ENCODE peak calls at places on chromosomes 12 and 14, in nine cellular contexts. One of them, this sample, is unnamed.

GRCh38 chr12:85036241-85036707 is at the start of the genes LRRIQ1 and TSPAN19:
- DNase-seq in psoas muscle: peak; percentile 16
- DNase-seq in cardiac fibroblast: peak; percentile 90
- DNase-seq in Panc1: peak; percentile 39
- DNase-seq in transverse colon: peak; percentile 48
- DNase-seq in cardiac muscle cell: peak; percentile 90
- DNase-seq in fibroblast of the aortic adventitia: peak; percentile 89
- DNase-seq in HL-60: no peak
- DNase-seq in mammary epithelial cell: peak; percentile 88
- DNase-seq in this sample: peak; percentile 77

GRCh38 chr12:104132351-104132956 is 5.6 kb downstream of the NFYB start:
- DNase-seq in fibroblast of the aortic adventitia: no peak
- DNase-seq in cardiac muscle cell: no peak
- DNase-seq in cardiac fibroblast: no peak
- DNase-seq in Panc1: no peak
- DNase-seq in mammary epithelial cell: no peak
- DNase-seq in psoas muscle: no peak
- DNase-seq in transverse colon: no peak
- DNase-seq in HL-60: no peak
- DNase-seq in this sample: no peak

GRCh38 chr14:45743884-45744283 is 490.9 kb upstream of the MIS18BP1 start:
- DNase-seq in HL-60: no peak
- DNase-seq in mammary epithelial cell: no peak
- DNase-seq in cardiac muscle cell: no peak
- DNase-seq in fibroblast of the aortic adventitia: no peak
- DNase-seq in cardiac fibroblast: no peak
- DNase-seq in transverse colon: no peak
- DNase-seq in Panc1: no peak
- DNase-seq in psoas muscle: no peak
- DNase-seq in this sample: no peak

GRCh38 chr14:101716077-101716950 is 45.2 kb upstream of the PPP2R5C start:
- DNase-seq in fibroblast of the aortic adventitia: no peak
- DNase-seq in transverse colon: no peak
- DNase-seq in mammary epithelial cell: no peak
- DNase-seq in Panc1: no peak
- DNase-seq in HL-60: no peak
- DNase-seq in psoas muscle: no peak
- DNase-seq in cardiac muscle cell: no peak
- DNase-seq in cardiac fibroblast: no peak
- DNase-seq in this sample: no peak

GRCh38 chr12:28899951-28900350 is 249.1 kb upstream of the FAR2 start:
- DNase-seq in psoas muscle: no peak
- DNase-seq in mammary epithelial cell: peak; percentile 95
- DNase-seq in Panc1: no peak
- DNase-seq in HL-60: no peak
- DNase-seq in cardiac muscle cell: no peak
- DNase-seq in transverse colon: no peak
- DNase-seq in fibroblast of the aortic adventitia: peak; percentile 84
- DNase-seq in cardiac fibroblast: peak; percentile 35
- DNase-seq in this sample: no peak

GRCh38 chr14:69582207-69582606 is 7.5 kb upstream of the CCDC177 start:
- DNase-seq in mammary epithelial cell: no peak
- DNase-seq in HL-60: no peak
- DNase-seq in cardiac fibroblast: no peak
- DNase-seq in Panc1: no peak
- DNase-seq in fibroblast of the aortic adventitia: peak; percentile 56
- DNase-seq in transverse colon: no peak
- DNase-seq in cardiac muscle cell: peak; percentile 29
- DNase-seq in psoas muscle: no peak
- DNase-seq in this sample: no peak

GRCh38 chr12:81598205-81598604 is 160.9 kb downstream of the PPFIA2 start:
- DNase-seq in Panc1: no peak
- DNase-seq in psoas muscle: no peak
- DNase-seq in fibroblast of the aortic adventitia: no peak
- DNase-seq in mammary epithelial cell: no peak
- DNase-seq in HL-60: no peak
- DNase-seq in cardiac fibroblast: no peak
- DNase-seq in transverse colon: no peak
- DNase-seq in cardiac muscle cell: no peak
- DNase-seq in this sample: no peak

GRCh38 chr14:73238262-73238852 is 1.1 kb downstream of the PAPLN start:
- DNase-seq in mammary epithelial cell: peak; percentile 76
- DNase-seq in fibroblast of the aortic adventitia: peak; percentile 68
- DNase-seq in psoas muscle: no peak
- DNase-seq in cardiac muscle cell: peak; percentile 89
- DNase-seq in Panc1: no peak
- DNase-seq in transverse colon: no peak
- DNase-seq in cardiac fibroblast: peak; percentile 85
- DNase-seq in HL-60: no peak
- DNase-seq in this sample: no peak

GRCh38 chr14:63654346-63654745 is 12.7 kb upstream of the WDR89 start:
- DNase-seq in cardiac muscle cell: no peak
- DNase-seq in psoas muscle: no peak
- DNase-seq in cardiac fibroblast: no peak
- DNase-seq in HL-60: no peak
- DNase-seq in fibroblast of the aortic adventitia: no peak
- DNase-seq in mammary epithelial cell: no peak
- DNase-seq in transverse colon: no peak
- DNase-seq in Panc1: no peak
- DNase-seq in this sample: no peak

GRCh38 chr12:26226629-26227375 is 31.4 kb downstream of the SSPN start:
- DNase-seq in cardiac muscle cell: peak; percentile 33
- DNase-seq in HL-60: peak; percentile 3
- DNase-seq in transverse colon: peak; percentile 40
- DNase-seq in Panc1: no peak
- DNase-seq in fibroblast of the aortic adventitia: no peak
- DNase-seq in mammary epithelial cell: peak; percentile 75
- DNase-seq in cardiac fibroblast: no peak
- DNase-seq in psoas muscle: peak; percentile 27
- DNase-seq in this sample: peak; percentile 60

DNA sequence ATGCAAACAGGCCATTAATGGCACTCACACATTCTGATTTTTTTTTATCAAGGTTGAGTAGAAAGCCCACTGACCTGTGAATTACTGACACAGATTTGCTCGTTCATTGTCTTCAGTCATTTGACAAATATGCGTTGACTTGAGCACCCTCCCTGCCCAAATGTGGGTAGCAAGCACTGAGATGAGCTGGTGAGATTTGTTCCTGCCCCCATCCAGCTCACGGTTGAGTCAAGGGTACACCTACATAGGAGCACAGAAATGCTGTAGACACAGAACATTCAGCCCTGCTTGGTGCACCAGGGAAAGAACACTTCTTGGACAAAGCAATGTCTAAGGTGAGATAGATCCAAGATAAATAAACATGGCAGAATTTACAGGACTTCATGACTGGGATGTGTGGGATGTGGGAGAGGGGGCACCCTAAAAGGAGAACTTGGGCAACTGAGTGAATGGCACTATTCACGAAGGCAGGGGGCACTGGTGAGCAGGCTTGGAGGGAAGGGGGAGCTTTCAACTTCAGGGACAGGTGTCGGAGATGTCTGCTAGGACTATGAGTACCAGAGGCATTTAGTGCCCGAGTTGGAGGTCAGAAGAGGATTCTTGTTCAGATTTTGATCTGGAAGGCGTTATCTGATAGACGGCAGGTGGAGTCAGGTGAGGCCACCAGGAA is 213.4 kb downstream of the VRK1 start:
- DNase-seq in cardiac muscle cell: no peak
- DNase-seq in psoas muscle: no peak
- DNase-seq in HL-60: no peak
- DNase-seq in cardiac fibroblast: no peak
- DNase-seq in transverse colon: no peak
- DNase-seq in fibroblast of the aortic adventitia: no peak
- DNase-seq in Panc1: no peak
- DNase-seq in mammary epithelial cell: no peak
- DNase-seq in this sample: no peak
- TF ChIP-seq CTCF in cardiac muscle cell: no peak
- TF ChIP-seq CTCF in psoas muscle: no peak
- TF ChIP-seq CTCF in HL-60: no peak
- TF ChIP-seq CTCF in cardiac fibroblast: no peak
- TF ChIP-seq CTCF in transverse colon: no peak
- TF ChIP-seq CTCF in fibroblast of the aortic adventitia: no peak
- TF ChIP-seq CTCF in Panc1: no peak
- TF ChIP-seq CTCF in mammary epithelial cell: no peak
- TF ChIP-seq CTCF in this sample: peak; percentile 8

GRCh38 chr14:21933681-21934080 is 260.1 kb upstream of the OR4E1 start:
- DNase-seq in mammary epithelial cell: no peak
- DNase-seq in cardiac muscle cell: no peak
- DNase-seq in psoas muscle: no peak
- DNase-seq in fibroblast of the aortic adventitia: no peak
- DNase-seq in Panc1: no peak
- DNase-seq in cardiac fibroblast: no peak
- DNase-seq in HL-60: no peak
- DNase-seq in transverse colon: no peak
- DNase-seq in this sample: no peak
- TF ChIP-seq CTCF in mammary epithelial cell: peak; percentile 45
- TF ChIP-seq CTCF in cardiac muscle cell: peak; percentile 6
- TF ChIP-seq CTCF in psoas muscle: no peak
- TF ChIP-seq CTCF in fibroblast of the aortic adventitia: no peak
- TF ChIP-seq CTCF in Panc1: no peak
- TF ChIP-seq CTCF in cardiac fibroblast: no peak
- TF ChIP-seq CTCF in HL-60: no peak
- TF ChIP-seq CTCF in transverse colon: no peak
- TF ChIP-seq CTCF in this sample: peak; percentile 21

GRCh38 chr12:120774169-120774916 is 48.7 kb downstream of the ACADS start:
- DNase-seq in psoas muscle: no peak
- DNase-seq in cardiac fibroblast: no peak
- DNase-seq in HL-60: no peak
- DNase-seq in mammary epithelial cell: no peak
- DNase-seq in fibroblast of the aortic adventitia: no peak
- DNase-seq in transverse colon: no peak
- DNase-seq in cardiac muscle cell: no peak
- DNase-seq in Panc1: no peak
- DNase-seq in this sample: no peak

GRCh38 chr12:120771097-120771496 is 45.5 kb downstream of the ACADS start:
- DNase-seq in mammary epithelial cell: no peak
- DNase-seq in cardiac muscle cell: no peak
- DNase-seq in cardiac fibroblast: no peak
- DNase-seq in fibroblast of the aortic adventitia: no peak
- DNase-seq in psoas muscle: no peak
- DNase-seq in transverse colon: no peak
- DNase-seq in Panc1: no peak
- DNase-seq in HL-60: no peak
- DNase-seq in this sample: peak; percentile 28

GRCh38 chr12:120775862-120776552 is 50.4 kb downstream of the ACADS start:
- DNase-seq in transverse colon: no peak
- DNase-seq in fibroblast of the aortic adventitia: peak; percentile 16
- DNase-seq in psoas muscle: no peak
- DNase-seq in Panc1: no peak
- DNase-seq in cardiac fibroblast: peak; percentile 48
- DNase-seq in HL-60: no peak
- DNase-seq in mammary epithelial cell: no peak
- DNase-seq in cardiac muscle cell: peak; percentile 57
- DNase-seq in this sample: no peak
- TF ChIP-seq CTCF in transverse colon: no peak
- TF ChIP-seq CTCF in fibroblast of the aortic adventitia: peak; percentile 26
- TF ChIP-seq CTCF in psoas muscle: peak; percentile 10
- TF ChIP-seq CTCF in Panc1: no peak
- TF ChIP-seq CTCF in cardiac fibroblast: no peak
- TF ChIP-seq CTCF in HL-60: no peak
- TF ChIP-seq CTCF in mammary epithelial cell: peak; percentile 11
- TF ChIP-seq CTCF in cardiac muscle cell: peak; percentile 17
- TF ChIP-seq CTCF in this sample: peak; percentile 28

DNA sequence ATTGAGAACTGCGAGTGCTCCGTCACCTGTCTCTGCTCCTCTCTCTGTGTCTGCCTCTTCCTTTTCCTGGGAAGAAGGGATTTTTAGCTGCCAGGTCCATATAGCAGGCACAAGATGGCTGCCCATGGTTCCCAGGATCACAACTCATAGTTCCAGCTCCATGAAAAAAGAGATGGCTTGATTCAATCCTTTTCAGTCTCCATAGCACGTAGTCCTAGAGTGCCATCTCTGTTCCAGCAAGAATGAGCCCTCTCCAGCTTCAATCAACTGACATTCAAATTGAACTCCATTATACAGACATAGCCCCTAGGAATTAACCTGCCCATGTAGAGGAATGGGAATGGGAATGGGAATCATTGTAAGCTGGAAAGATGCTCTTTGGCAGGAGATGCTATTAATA is 34.7 kb upstream of the RTRAF start:
- DNase-seq in psoas muscle: no peak
- DNase-seq in cardiac muscle cell: no peak
- DNase-seq in HL-60: no peak
- DNase-seq in Panc1: no peak
- DNase-seq in transverse colon: no peak
- DNase-seq in fibroblast of the aortic adventitia: no peak
- DNase-seq in cardiac fibroblast: no peak
- DNase-seq in mammary epithelial cell: no peak
- DNase-seq in this sample: no peak
- TF ChIP-seq CTCF in psoas muscle: no peak
- TF ChIP-seq CTCF in cardiac muscle cell: no peak
- TF ChIP-seq CTCF in HL-60: no peak
- TF ChIP-seq CTCF in Panc1: no peak
- TF ChIP-seq CTCF in transverse colon: no peak
- TF ChIP-seq CTCF in fibroblast of the aortic adventitia: no peak
- TF ChIP-seq CTCF in cardiac fibroblast: no peak
- TF ChIP-seq CTCF in mammary epithelial cell: no peak
- TF ChIP-seq CTCF in this sample: no peak

DNA sequence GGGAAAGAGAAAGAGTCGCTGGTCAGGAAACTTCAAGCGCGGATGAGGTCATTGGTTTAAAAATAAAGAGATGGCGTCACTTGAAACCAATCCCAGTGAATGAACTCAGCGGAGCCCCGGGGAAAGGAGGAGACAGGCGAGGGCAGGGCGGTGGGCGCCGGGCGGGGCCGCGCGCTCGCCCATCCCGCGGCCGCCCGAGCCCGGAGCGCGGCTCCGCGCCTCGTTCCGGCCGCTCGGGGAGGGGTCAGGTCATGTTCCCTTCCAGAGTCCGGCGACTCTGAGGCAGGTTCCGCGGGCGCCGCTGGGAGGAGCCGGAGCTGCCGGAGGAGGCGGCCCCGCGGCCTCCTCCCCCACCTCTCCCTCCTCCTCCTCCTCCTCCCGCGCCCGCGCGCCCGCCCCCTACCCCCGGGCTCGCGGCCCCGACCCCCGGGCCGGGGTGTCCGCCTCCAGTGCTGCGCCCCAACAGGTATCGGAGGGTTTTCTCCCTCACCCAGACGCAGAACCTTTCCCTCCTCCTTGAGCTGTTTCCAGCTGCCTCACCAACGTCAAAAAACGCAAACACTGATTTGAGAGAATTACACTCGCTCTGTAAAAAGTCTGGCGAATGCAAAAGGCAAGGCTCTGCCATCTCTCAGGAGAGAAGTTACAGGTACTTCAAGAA is at the start of gene DUSP16:
- DNase-seq in HL-60: peak; percentile 50
- DNase-seq in Panc1: peak; percentile 90
- DNase-seq in cardiac fibroblast: peak; percentile 95
- DNase-seq in fibroblast of the aortic adventitia: peak; percentile 95
- DNase-seq in transverse colon: peak; percentile 92
- DNase-seq in psoas muscle: peak; percentile 91
- DNase-seq in cardiac muscle cell: peak; percentile 97
- DNase-seq in mammary epithelial cell: peak; percentile 91
- DNase-seq in this sample: peak; percentile 92
- TF ChIP-seq CTCF in HL-60: no peak
- TF ChIP-seq CTCF in Panc1: peak; percentile 9
- TF ChIP-seq CTCF in cardiac fibroblast: no peak
- TF ChIP-seq CTCF in fibroblast of the aortic adventitia: peak; percentile 6
- TF ChIP-seq CTCF in transverse colon: no peak
- TF ChIP-seq CTCF in psoas muscle: peak; percentile 28
- TF ChIP-seq CTCF in cardiac muscle cell: no peak
- TF ChIP-seq CTCF in mammary epithelial cell: peak; percentile 7
- TF ChIP-seq CTCF in this sample: no peak

This sample was measured in nephron progenitor cell.